ENCODE peak calls at places on chromosomes 16 and 17, in eight cellular contexts. O, P, K, N, R, X, E and J are unnamed samples.

GRCh38 chr17:46072998-46073397 is 73.9 kb downstream of the STH start:
- DNase-seq in O (no peak), P (no peak), K (peak), N (no peak), R (no peak), X (peak), E (no peak), J (peak)

GRCh38 chr16:67235816-67236547 is 9.1 kb downstream of the TMEM208 start:
- DNase-seq in O (no peak), P (peak), K (no peak), N (no peak), R (no peak), X (no peak), E (peak), J (no peak)

GRCh38 chr17:58560511-58560910 is 46.1 kb upstream of the MTMR4 start:
- DNase-seq in O (no peak), P (no peak), K (no peak), N (no peak), R (no peak), X (no peak), E (no peak), J (no peak)

GRCh38 chr17:16938496-16939270 is 33.2 kb downstream of the TNFRSF13B start:
- DNase-seq in O (peak), P (peak), K (no peak), N (no peak), R (no peak), X (no peak), E (no peak), J (no peak)

GRCh38 chr16:8908779-8909468 is 26.8 kb downstream of the LITAFD start:
- DNase-seq in O (no peak), P (no peak), K (peak), N (peak), R (no peak), X (no peak), E (no peak), J (no peak)

GRCh38 chr16:67000384-67001158 is 12.2 kb downstream of the CES4A start:
- DNase-seq in O (peak), P (peak), K (no peak), N (no peak), R (peak), X (no peak), E (no peak), J (peak)

GRCh38 chr16:67155305-67156145 is 4.2 kb downstream of the TRADD start:
- DNase-seq in O (peak), P (peak), K (no peak), N (peak), R (peak), X (peak), E (peak), J (peak)

GRCh38 chr17:49850772-49851386 is 3.0 kb upstream of the TAC4 start:
- DNase-seq in O (no peak), P (peak), K (no peak), N (peak), R (no peak), X (no peak), E (no peak), J (no peak)

GRCh38 chr16:67801889-67802288 is 4.5 kb downstream of the RANBP10 start:
- DNase-seq in O (no peak), P (peak), K (no peak), N (no peak), R (peak), X (no peak), E (no peak), J (no peak)

GRCh38 chr17:70848785-70849184 is 679.5 kb downstream of the KCNJ2 start:
- DNase-seq in O (no peak), P (no peak), K (no peak), N (no peak), R (no peak), X (peak), E (no peak), J (peak)

GRCh38 chr17:72145972-72146755 is 25.3 kb downstream of the SOX9 start:
- DNase-seq in O (no peak), P (no peak), K (no peak), N (no peak), R (no peak), X (no peak), E (peak), J (no peak)

GRCh38 chr16:30494709-30495108 is 22.2 kb downstream of the ITGAL start:
- DNase-seq in O (no peak), P (no peak), K (no peak), N (no peak), R (no peak), X (no peak), E (no peak), J (no peak)

GRCh38 chr17:80068301-80069160 is 32.1 kb downstream of the CCDC40 start:
- DNase-seq in O (peak), P (no peak), K (no peak), N (no peak), R (no peak), X (peak), E (peak), J (no peak)

GRCh38 chr16:50802000-50802399 is 60.1 kb downstream of the CYLD start:
- DNase-seq in O (no peak), P (no peak), K (no peak), N (no peak), R (no peak), X (peak), E (no peak), J (no peak)

GRCh38 chr17:76337413-76337777 is 16.3 kb downstream of the PRPSAP1 start:
- DNase-seq in O (no peak), P (no peak), K (no peak), N (no peak), R (no peak), X (no peak), E (peak), J (no peak)

GRCh38 chr17:17269926-17270773 is 10.9 kb downstream of the COPS3 start:
- DNase-seq in O (no peak), P (peak), K (no peak), N (peak), R (no peak), X (no peak), E (no peak), J (no peak)

GRCh38 chr17:36742267-36743000 is 141.1 kb downstream of the MRM1 start:
- DNase-seq in O (no peak), P (no peak), K (no peak), N (no peak), R (no peak), X (no peak), E (no peak), J (no peak)

GRCh38 chr16:67543582-67543981 is 15.0 kb downstream of the RIPOR1 start:
- DNase-seq in O (no peak), P (no peak), K (no peak), N (no peak), R (no peak), X (no peak), E (no peak), J (no peak)

GRCh38 chr17:59851431-59852375 is 41.0 kb downstream of the TUBD1 start:
- DNase-seq in O (no peak), P (no peak), K (no peak), N (no peak), R (no peak), X (peak), E (peak), J (no peak)

GRCh38 chr17:57678393-57678792 is 66.7 kb downstream of the CCDC182 start:
- DNase-seq in O (no peak), P (peak), K (no peak), N (no peak), R (no peak), X (no peak), E (no peak), J (no peak)

GRCh38 chr17:65561394-65562205 is at the start of gene AXIN2:
- DNase-seq in O (peak), P (peak), K (peak), N (peak), R (peak), X (peak), E (peak), J (peak)

GRCh38 chr17:14515015-14515414 is 214.1 kb downstream of the HS3ST3B1 start:
- DNase-seq in O (no peak), P (no peak), K (no peak), N (no peak), R (no peak), X (no peak), E (no peak), J (no peak)

GRCh38 chr17:35809855-35810461 is 674 bp downstream of the TAF15 start:
- DNase-seq in O (no peak), P (no peak), K (no peak), N (peak), R (no peak), X (peak), E (peak), J (no peak)

GRCh38 chr16:68324780-68325357 is 14.1 kb downstream of the PRMT7 start:
- DNase-seq in O (no peak), P (no peak), K (no peak), N (no peak), R (no peak), X (no peak), E (no peak), J (no peak)

GRCh38 chr16:30567991-30568638 is 3.4 kb downstream of the ZNF688 start:
- DNase-seq in O (no peak), P (peak), K (peak), N (peak), R (peak), X (peak), E (peak), J (peak)

GRCh38 chr16:68384293-68385255 is 63.7 kb downstream of the SMPD3 start:
- DNase-seq in O (no peak), P (no peak), K (no peak), N (peak), R (no peak), X (no peak), E (no peak), J (no peak)

GRCh38 chr17:45374501-45374900 is 57.7 kb upstream of the MAP3K14 start:
- DNase-seq in O (no peak), P (no peak), K (no peak), N (no peak), R (no peak), X (no peak), E (no peak), J (no peak)

GRCh38 chr17:50337956-50338355 is 8.0 kb upstream of the XYLT2 start:
- DNase-seq in O (no peak), P (no peak), K (no peak), N (no peak), R (no peak), X (no peak), E (no peak), J (no peak)

GRCh38 chr17:49694847-49695697 is 12.7 kb downstream of the SLC35B1 start:
- DNase-seq in O (peak), P (peak), K (no peak), N (peak), R (peak), X (no peak), E (no peak), J (peak)

GRCh38 chr17:7886227-7887037 is 2.2 kb upstream of the CHD3 start:
- DNase-seq in O (peak), P (peak), K (no peak), N (no peak), R (peak), X (peak), E (peak), J (no peak)

GRCh38 chr17:81130385-81131288 is 34.7 kb upstream of the PVALEF start:
- DNase-seq in O (no peak), P (no peak), K (no peak), N (no peak), R (no peak), X (no peak), E (no peak), J (no peak)

GRCh38 chr17:76561332-76561731 is 21.5 kb downstream of the PRCD start:
- DNase-seq in O (no peak), P (no peak), K (no peak), N (no peak), R (no peak), X (no peak), E (no peak), J (no peak)

GRCh38 chr17:17445296-17445924 is 31.4 kb upstream of the MED9 start:
- DNase-seq in O (no peak), P (no peak), K (no peak), N (no peak), R (no peak), X (no peak), E (no peak), J (no peak)

GRCh38 chr16:53504161-53504663 is 1.2 kb upstream of the AKTIP start:
- DNase-seq in O (peak), P (peak), K (no peak), N (peak), R (peak), X (peak), E (peak), J (no peak)

GRCh38 chr17:10618202-10618635 is 38.9 kb downstream of the MYH3 start:
- DNase-seq in O (peak), P (peak), K (peak), N (peak), R (peak), X (peak), E (peak), J (peak)

GRCh38 chr17:82553210-82553930 is 33.8 kb downstream of the FOXK2 start:
- DNase-seq in O (peak), P (no peak), K (no peak), N (no peak), R (no peak), X (no peak), E (no peak), J (no peak)

DNA sequence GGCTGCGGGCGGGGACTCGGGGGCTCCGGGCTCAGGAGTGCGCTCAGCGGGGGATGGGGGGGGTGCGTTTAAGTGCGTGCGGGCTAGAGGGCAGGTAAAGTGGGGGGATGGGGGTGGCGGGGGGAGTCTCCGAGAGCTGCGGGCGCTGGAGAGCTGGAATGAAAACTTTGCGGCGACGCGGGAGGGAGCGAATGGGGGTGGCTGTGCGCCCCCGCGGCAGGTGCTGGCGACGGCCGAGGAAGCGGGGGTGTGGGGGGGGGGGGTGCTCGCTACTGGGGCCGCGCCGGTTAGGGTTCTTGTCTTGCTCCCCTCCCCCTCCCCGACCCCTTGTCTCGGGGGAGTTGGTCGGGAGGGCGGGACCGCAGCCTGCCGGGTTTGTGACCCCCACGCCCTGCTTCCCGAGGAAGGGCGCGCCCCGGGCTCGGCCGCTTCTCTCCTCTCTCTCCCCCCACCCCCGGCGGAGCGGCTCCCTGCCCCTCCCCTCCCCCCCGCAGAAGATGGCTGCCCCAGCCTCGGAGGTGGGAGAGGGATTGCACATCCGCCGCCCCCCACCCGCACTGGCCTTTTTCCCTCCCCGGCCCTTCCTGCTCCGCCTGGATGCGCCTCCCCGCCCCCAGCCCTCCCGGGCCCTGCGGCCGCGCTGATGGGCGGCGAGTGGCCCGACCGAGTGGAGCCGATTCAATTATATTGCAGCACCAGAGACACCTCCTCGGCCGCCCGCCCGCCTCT is 651 bp downstream of the GSE1 start:
- DNase-seq in O (peak), P (peak), K (peak), N (no peak), R (no peak), X (no peak), E (no peak), J (peak)
- H3K27ac ChIP-seq in O (peak), P (peak), K (peak), N (no peak), R (no peak), X (no peak), E (no peak), J (peak)

GRCh38 chr16:75096730-75097129 is 19.9 kb downstream of the LDHD start:
- DNase-seq in O (peak), P (no peak), K (peak), N (no peak), R (no peak), X (no peak), E (peak), J (peak)
- TF ChIP-seq CTCF in O (peak), P (peak), K (peak), N (no peak), R (no peak), X (peak), E (peak), J (no peak)

GRCh38 chr16:10572611-10573010 is 7.8 kb downstream of the EMP2 start:
- DNase-seq in O (no peak), P (no peak), K (no peak), N (no peak), R (no peak), X (no peak), E (no peak), J (no peak)

GRCh38 chr16:10569629-10570028 is 10.8 kb downstream of the EMP2 start:
- DNase-seq in O (no peak), P (no peak), K (no peak), N (no peak), R (no peak), X (no peak), E (no peak), J (no peak)

GRCh38 chr16:10575506-10576130 is 4.8 kb downstream of the EMP2 start:
- DNase-seq in O (no peak), P (no peak), K (no peak), N (no peak), R (no peak), X (no peak), E (no peak), J (no peak)

GRCh38 chr16:10566613-10567012 is 13.8 kb downstream of the EMP2 start:
- DNase-seq in O (no peak), P (no peak), K (no peak), N (no peak), R (no peak), X (no peak), E (no peak), J (no peak)

DNA sequence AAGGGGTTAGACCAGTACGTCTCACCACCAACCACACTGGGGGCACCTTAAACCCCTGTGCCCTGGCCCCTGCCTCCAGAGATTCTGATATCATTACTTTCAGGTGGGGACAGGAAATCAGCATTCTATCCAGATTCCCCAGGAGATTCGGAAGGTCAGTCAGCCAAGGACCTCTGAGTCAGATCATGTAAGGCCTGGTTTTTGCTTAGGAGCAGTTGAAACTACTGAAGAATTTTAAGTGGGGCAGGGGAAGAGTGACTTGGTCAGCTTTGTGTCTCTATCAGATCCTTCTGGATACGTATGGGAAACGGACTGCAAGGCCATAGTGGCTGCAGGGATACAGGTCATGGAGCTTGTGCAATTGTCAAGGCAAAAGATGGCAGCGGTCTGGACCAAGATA is 9.0 kb downstream of the EMP2 start:
- DNase-seq in O (no peak), P (no peak), K (no peak), N (no peak), R (no peak), X (no peak), E (no peak), J (no peak)
- H3K27ac ChIP-seq in O (no peak), P (no peak), K (no peak), N (no peak), R (no peak), X (no peak), E (no peak), J (no peak)

GRCh38 chr17:44324092-44324570 is 492 bp downstream of the SLC25A39 start:
- DNase-seq in O (no peak), P (no peak), K (no peak), N (no peak), R (no peak), X (no peak), E (peak), J (no peak)

GRCh38 chr17:44321246-44322120 is 3.1 kb downstream of the SLC25A39 start:
- DNase-seq in O (no peak), P (no peak), K (no peak), N (no peak), R (no peak), X (no peak), E (no peak), J (no peak)

GRCh38 chr17:44323359-44324091 is 1.1 kb downstream of the SLC25A39 start:
- DNase-seq in O (no peak), P (no peak), K (no peak), N (no peak), R (no peak), X (no peak), E (no peak), J (no peak)

GRCh38 chr17:44320066-44320465 is 4.6 kb downstream of the SLC25A39 start:
- DNase-seq in O (no peak), P (no peak), K (no peak), N (no peak), R (no peak), X (no peak), E (no peak), J (no peak)

DNA sequence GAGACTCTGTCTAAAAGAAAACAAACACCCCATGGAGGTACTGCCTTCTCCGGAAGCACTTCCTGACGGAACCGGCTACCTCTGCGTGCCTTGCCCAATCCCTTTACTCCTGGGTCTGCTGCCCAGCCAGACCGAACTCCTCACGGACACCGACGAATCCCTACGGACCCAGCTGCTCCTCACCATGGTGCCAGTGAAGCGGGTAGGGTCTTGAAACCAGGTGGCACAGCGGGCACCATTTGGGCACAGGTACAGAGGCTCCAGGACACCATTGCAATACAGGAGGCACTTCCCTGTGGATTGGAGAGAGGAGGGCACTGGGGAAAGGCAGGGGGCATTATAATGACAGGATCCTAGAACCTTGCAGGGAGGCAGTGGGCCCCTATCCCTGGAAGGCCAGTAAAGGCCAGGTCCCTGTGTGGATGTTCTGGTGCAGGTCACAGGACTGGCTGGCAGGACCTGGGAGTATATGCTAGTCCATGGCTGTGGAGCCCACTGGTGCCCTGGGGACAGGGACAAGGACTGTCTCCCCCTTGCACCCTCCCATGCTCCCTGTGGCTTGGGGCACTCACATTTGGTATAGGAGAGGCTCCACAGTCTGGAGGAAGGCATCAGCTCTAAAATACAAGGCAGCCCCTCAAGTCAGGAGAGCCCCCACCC is 2.3 kb downstream of the SLC25A39 start:
- DNase-seq in O (no peak), P (no peak), K (no peak), N (no peak), R (no peak), X (no peak), E (no peak), J (no peak)
- TF ChIP-seq CTCF in O (no peak), P (no peak), K (no peak), N (no peak), R (no peak), X (no peak), E (no peak), J (no peak)

GRCh38 chr17:4536742-4537411 is 18.3 kb downstream of the MYBBP1A start:
- DNase-seq in O (no peak), P (no peak), K (no peak), N (no peak), R (no peak), X (no peak), E (no peak), J (no peak)
- H3K27ac ChIP-seq in O (no peak), P (no peak), K (peak), N (no peak), R (no peak), X (no peak), E (no peak), J (peak)

DNA sequence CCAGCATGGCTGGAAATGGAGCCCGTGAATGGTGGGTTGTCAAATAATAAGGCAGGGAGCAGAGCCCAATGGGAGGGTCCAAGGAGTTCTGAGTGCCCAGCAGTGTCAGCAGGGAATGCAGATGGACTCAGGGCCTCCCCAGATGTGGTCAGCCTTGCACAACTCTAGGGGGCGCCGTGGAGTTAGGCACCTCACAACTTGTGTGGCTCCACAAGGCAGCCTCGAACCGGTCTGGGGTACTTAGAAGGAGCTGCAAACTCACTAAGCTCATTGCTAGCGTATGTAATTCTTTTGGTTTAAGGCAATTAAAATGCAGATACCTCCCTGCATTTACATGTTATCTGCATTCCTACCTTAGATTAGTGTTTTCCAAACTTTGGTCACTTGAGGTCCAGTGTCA is 18.1 kb downstream of the IRF8 start:
- DNase-seq in O (no peak), P (peak), K (no peak), N (no peak), R (no peak), X (no peak), E (no peak), J (no peak)
- TF ChIP-seq CTCF in O (no peak), P (peak), K (no peak), N (no peak), R (no peak), X (peak), E (no peak), J (no peak)